ENCODE peak calls at places on chromosome 17, in seven cellular contexts. Z, I, H, P, U, Q and B are unnamed samples.

GRCh38 chr17:50420419-50421112 is 5.5 kb upstream of the ACSF2 start:
- DNase-seq in Z (no peak), I (no peak), H (no peak), P (no peak), U (no peak), Q (no peak), B (no peak)

GRCh38 chr17:52202572-52202876 is 44.0 kb upstream of the CA10 start:
- DNase-seq in Z (no peak), I (no peak), H (no peak), P (no peak), U (no peak), Q (no peak), B (no peak)

GRCh38 chr17:16352838-16353701 is at the start of gene CENPV:
- DNase-seq in Z (peak), I (peak), H (peak), P (peak), U (peak), Q (no peak), B (no peak)

GRCh38 chr17:77944390-77945222 is 13.9 kb upstream of the TNRC6C start:
- DNase-seq in Z (no peak), I (no peak), H (no peak), P (no peak), U (no peak), Q (no peak), B (no peak)

GRCh38 chr17:7842380-7842949 is 8.4 kb downstream of the KDM6B start:
- DNase-seq in Z (peak), I (peak), H (peak), P (no peak), U (peak), Q (no peak), B (no peak)

GRCh38 chr17:37605813-37606505 is 3.3 kb downstream of the SYNRG start:
- DNase-seq in Z (no peak), I (peak), H (no peak), P (peak), U (no peak), Q (no peak), B (no peak)

GRCh38 chr17:67912656-67913055 is 83.6 kb downstream of the C17orf58 start:
- DNase-seq in Z (no peak), I (no peak), H (no peak), P (no peak), U (no peak), Q (no peak), B (no peak)

GRCh38 chr17:6327007-6327406 is 107.9 kb downstream of the AIPL1 start:
- DNase-seq in Z (peak), I (no peak), H (no peak), P (peak), U (no peak), Q (no peak), B (no peak)

GRCh38 chr17:69602969-69603368 is 188.5 kb downstream of the MAP2K6 start:
- DNase-seq in Z (no peak), I (no peak), H (no peak), P (no peak), U (no peak), Q (no peak), B (no peak)

GRCh38 chr17:32865141-32865540 is 11.8 kb downstream of the MYO1D start:
- DNase-seq in Z (no peak), I (no peak), H (no peak), P (no peak), U (no peak), Q (no peak), B (no peak)

GRCh38 chr17:17661834-17662233 is 19.4 kb upstream of the RAI1 start:
- DNase-seq in Z (no peak), I (no peak), H (no peak), P (no peak), U (no peak), Q (no peak), B (no peak)

GRCh38 chr17:7237761-7238417 is 1.4 kb downstream of the PHF23 start:
- DNase-seq in Z (peak), I (peak), H (peak), P (peak), U (peak), Q (no peak), B (no peak)

GRCh38 chr17:48104440-48104839 is 3.1 kb upstream of the SNX11 start:
- DNase-seq in Z (no peak), I (no peak), H (no peak), P (no peak), U (no peak), Q (no peak), B (no peak)

GRCh38 chr17:81694810-81695209 is 8.4 kb upstream of the MRPL12 start:
- DNase-seq in Z (no peak), I (no peak), H (no peak), P (no peak), U (no peak), Q (no peak), B (no peak)

GRCh38 chr17:80652751-80653330 is 108.2 kb downstream of the RPTOR start:
- DNase-seq in Z (no peak), I (no peak), H (no peak), P (no peak), U (no peak), Q (no peak), B (no peak)

GRCh38 chr17:15475620-15476354 is 8.4 kb upstream of the CDRT4 start:
- DNase-seq in Z (no peak), I (no peak), H (no peak), P (no peak), U (no peak), Q (no peak), B (peak)

GRCh38 chr17:49993423-49994037 is 1.5 kb downstream of the DLX3 start:
- DNase-seq in Z (no peak), I (no peak), H (peak), P (no peak), U (no peak), Q (no peak), B (no peak)

GRCh38 chr17:263773-264172 is 82.3 kb upstream of the DOC2B start:
- DNase-seq in Z (peak), I (no peak), H (no peak), P (no peak), U (no peak), Q (no peak), B (no peak)